ENCODE peak calls at places on chromosomes 1 and 21, in six cellular contexts. K is fibroblast of lung; O is activated CD8-positive, alpha-beta memory T cell treated with anti-CD3 and anti-CD28 coated beads, Interleukin-2, amount 50 U/mL, for 4 hours; N is MCF 10A; P is bronchial epithelial cell; E is GM10248. A is an unnamed sample.

GRCh38 chr1:175250027-175250426 is 57.5 kb upstream of the KIAA0040 start:
- DNase-seq in K (no peak), O (no peak), N (no peak), P (no peak), E (no peak), A (no peak)

GRCh38 chr1:111538343-111539035 is 35.1 kb upstream of the ADORA3 start:
- DNase-seq in K (peak; percentile 75), O (no peak), N (peak; percentile 74), P (no peak), E (no peak), A (no peak)

GRCh38 chr1:155981266-155982088 is 3.1 kb upstream of the ARHGEF2 start:
- DNase-seq in K (peak; percentile 78), O (no peak), N (peak; percentile 93), P (peak; percentile 66), E (peak; percentile 67), A (no peak)

GRCh38 chr1:218945050-218945449 is 228.6 kb upstream of the LYPLAL1 start:
- DNase-seq in K (peak; percentile 66), O (no peak), N (peak; percentile 92), P (peak; percentile 92), E (no peak), A (no peak)

GRCh38 chr1:226624526-226624925 is 76.0 kb downstream of the STUM start:
- DNase-seq in K (peak; percentile 23), O (no peak), N (peak; percentile 98), P (peak; percentile 67), E (no peak), A (no peak)

GRCh38 chr21:45123440-45123839 is 49.1 kb downstream of the ADARB1 start:
- DNase-seq in K (no peak), O (no peak), N (no peak), P (no peak), E (no peak), A (no peak)

GRCh38 chr1:77940921-77941570 is 37.8 kb downstream of the FUBP1 start:
- DNase-seq in K (peak; percentile 11), O (no peak), N (no peak), P (peak; percentile 16), E (no peak), A (no peak)

GRCh38 chr1:70487471-70487840 is 76.4 kb downstream of the CTH start:
- DNase-seq in K (no peak), O (no peak), N (no peak), P (no peak), E (no peak), A (no peak)

GRCh38 chr21:45224189-45224938 is 63.3 kb downstream of the POFUT2 start:
- DNase-seq in K (peak; percentile 17), O (peak; percentile 42), N (no peak), P (no peak), E (peak; percentile 47), A (no peak)

GRCh38 chr1:221419513-221420088 is 322.3 kb downstream of the DUSP10 start:
- DNase-seq in K (peak; percentile 96), O (no peak), N (peak; percentile 99), P (peak; percentile 99), E (no peak), A (no peak)

GRCh38 chr1:54721719-54722118 is 6.1 kb downstream of the TTC4 start:
- DNase-seq in K (no peak), O (no peak), N (no peak), P (peak; percentile 34), E (no peak), A (no peak)

GRCh38 chr1:65412256-65412983 is 8.0 kb upstream of the LEPR start:
- DNase-seq in K (no peak), O (no peak), N (no peak), P (peak; percentile 65), E (no peak), A (no peak)

GRCh38 chr1:27436204-27437159 is 44.1 kb downstream of the GPR3 start:
- DNase-seq in K (peak; percentile 81), O (no peak), N (peak; percentile 66), P (peak; percentile 87), E (no peak), A (peak; percentile 51)

GRCh38 chr1:1221887-1222574 is 8.1 kb upstream of the TNFRSF4 start:
- DNase-seq in K (no peak), O (no peak), N (no peak), P (no peak), E (no peak), A (no peak)

GRCh38 chr1:222370911-222371717 is 176.8 kb downstream of the HHIPL2 start:
- DNase-seq in K (peak; percentile 98), O (no peak), N (peak; percentile 81), P (peak; percentile 38), E (no peak), A (no peak)

GRCh38 chr1:52798331-52798730 is 44.2 kb upstream of the ZYG11A start:
- DNase-seq in K (no peak), O (no peak), N (no peak), P (no peak), E (no peak), A (no peak)

GRCh38 chr21:42201615-42202161 is 17.3 kb upstream of the ABCG1 start:
- DNase-seq in K (no peak), O (no peak), N (peak; percentile 45), P (peak; percentile 64), E (no peak), A (no peak)

GRCh38 chr1:228275435-228276342 is 67.8 kb downstream of the OBSCN start:
- DNase-seq in K (peak; percentile 84), O (peak; percentile 92), N (peak; percentile 77), P (peak; percentile 77), E (peak; percentile 83), A (peak; percentile 85)

GRCh38 chr1:85267313-85267712 is 7.9 kb upstream of the C1orf52 start:
- DNase-seq in K (no peak), O (no peak), N (no peak), P (no peak), E (no peak), A (no peak)

GRCh38 chr1:65958561-65959350 is 166.1 kb downstream of the PDE4B start:
- DNase-seq in K (peak; percentile 30), O (no peak), N (peak; percentile 62), P (peak; percentile 43), E (peak; percentile 33), A (peak; percentile 9)

GRCh38 chr1:193462629-193463320 is 276.4 kb upstream of the B3GALT2 start:
- DNase-seq in K (peak; percentile 90), O (no peak), N (no peak), P (no peak), E (no peak), A (no peak)

GRCh38 chr1:162899422-162900168 is 38.6 kb upstream of the CCDC190 start:
- DNase-seq in K (peak; percentile 95), O (no peak), N (no peak), P (peak; percentile 52), E (no peak), A (no peak)

GRCh38 chr1:53895421-53895820 is 1.4 kb downstream of the DIO1 start:
- DNase-seq in K (no peak), O (no peak), N (no peak), P (no peak), E (no peak), A (peak; percentile 70)

GRCh38 chr1:44276006-44276405 is 62.7 kb downstream of the DMAP1 start:
- DNase-seq in K (peak; percentile 2), O (no peak), N (peak; percentile 4), P (no peak), E (no peak), A (no peak)

GRCh38 chr1:244395965-244396364 is 55.7 kb downstream of the ADSS2 start:
- DNase-seq in K (no peak), O (no peak), N (peak; percentile 67), P (peak; percentile 27), E (no peak), A (no peak)

GRCh38 chr1:242629396-242629795 is 104.9 kb upstream of the PLD5 start:
- DNase-seq in K (no peak), O (no peak), N (peak; percentile 85), P (peak; percentile 72), E (no peak), A (no peak)

GRCh38 chr1:58528518-58528917 is 18.0 kb downstream of the OMA1 start:
- DNase-seq in K (peak; percentile 67), O (no peak), N (peak; percentile 68), P (peak; percentile 88), E (no peak), A (no peak)

GRCh38 chr21:20739421-20739820 is 258.8 kb upstream of the NCAM2 start:
- DNase-seq in K (no peak), O (no peak), N (peak; percentile 13), P (no peak), E (no peak), A (no peak)

GRCh38 chr1:69947837-69948236 is 257.5 kb downstream of the LRRC40 start:
- DNase-seq in K (peak; percentile 20), O (no peak), N (peak; percentile 17), P (peak; percentile 41), E (no peak), A (no peak)

GRCh38 chr1:26574690-26575349 is 45.3 kb downstream of the RPS6KA1 start:
- DNase-seq in K (peak; percentile 51), O (no peak), N (no peak), P (no peak), E (no peak), A (no peak)

GRCh38 chr1:11501491-11501897 is 22.5 kb downstream of the DISP3 start:
- DNase-seq in K (no peak), O (no peak), N (no peak), P (no peak), E (no peak), A (no peak)

GRCh38 chr1:58331156-58331555 is 215.4 kb downstream of the OMA1 start:
- DNase-seq in K (peak; percentile 41), O (no peak), N (no peak), P (no peak), E (no peak), A (no peak)